ENCODE peak calls at places on chromosomes 12 and 14, in seven cellular contexts. One of them, this sample, is unnamed. For H3K4me1 and H3K27me3, the result is how much of the 10 kb centered on the place peaks cover.

GRCh38 chr12:125678589-125678993 is 613.4 kb downstream of the AACS start:
- DNase-seq in IMR-90: no peak
- DNase-seq in suprapubic skin: no peak
- DNase-seq in HCT116: no peak
- DNase-seq in transverse colon: no peak
- DNase-seq in cardiac muscle cell: no peak
- DNase-seq in PC-9: no peak
- DNase-seq in this sample: no peak

GRCh38 chr12:126069549-126070165 is 1004.4 kb downstream of the AACS start:
- DNase-seq in IMR-90: peak
- DNase-seq in PC-9: peak
- DNase-seq in suprapubic skin: no peak
- DNase-seq in transverse colon: peak
- DNase-seq in cardiac muscle cell: peak
- DNase-seq in HCT116: peak
- DNase-seq in this sample: no peak

GRCh38 chr12:27505124-27505523 is 18.9 kb upstream of the PPFIBP1 start:
- DNase-seq in PC-9: no peak
- DNase-seq in cardiac muscle cell: peak
- DNase-seq in transverse colon: no peak
- DNase-seq in IMR-90: peak
- DNase-seq in HCT116: no peak
- DNase-seq in suprapubic skin: no peak
- DNase-seq in this sample: no peak

GRCh38 chr14:59483360-59483759 is 848 bp downstream of the L3HYPDH start:
- DNase-seq in transverse colon: no peak
- DNase-seq in HCT116: peak
- DNase-seq in suprapubic skin: no peak
- DNase-seq in IMR-90: peak
- DNase-seq in PC-9: no peak
- DNase-seq in cardiac muscle cell: peak
- DNase-seq in this sample: peak

GRCh38 chr14:51360592-51360991 is 120.5 kb downstream of the TMX1 start:
- DNase-seq in transverse colon: no peak
- DNase-seq in HCT116: no peak
- DNase-seq in suprapubic skin: no peak
- DNase-seq in cardiac muscle cell: no peak
- DNase-seq in IMR-90: no peak
- DNase-seq in PC-9: no peak
- DNase-seq in this sample: no peak

GRCh38 chr14:60805881-60806569 is 71.5 kb downstream of the MNAT1 start:
- DNase-seq in transverse colon: no peak
- DNase-seq in PC-9: no peak
- DNase-seq in HCT116: no peak
- DNase-seq in suprapubic skin: no peak
- DNase-seq in cardiac muscle cell: peak
- DNase-seq in IMR-90: peak
- DNase-seq in this sample: no peak

GRCh38 chr14:61280092-61280525 is 1.0 kb downstream of the TMEM30B start:
- DNase-seq in suprapubic skin: no peak
- DNase-seq in IMR-90: no peak
- DNase-seq in cardiac muscle cell: no peak
- DNase-seq in HCT116: no peak
- DNase-seq in PC-9: no peak
- DNase-seq in transverse colon: peak
- DNase-seq in this sample: no peak

GRCh38 chr12:103705927-103706326 is 118.9 kb downstream of the STAB2 start:
- DNase-seq in suprapubic skin: no peak
- DNase-seq in IMR-90: no peak
- DNase-seq in transverse colon: no peak
- DNase-seq in PC-9: no peak
- DNase-seq in cardiac muscle cell: no peak
- DNase-seq in HCT116: peak
- DNase-seq in this sample: no peak

GRCh38 chr12:84694111-84694510 is 218.5 kb downstream of the SLC6A15 start:
- DNase-seq in IMR-90: no peak
- DNase-seq in PC-9: no peak
- DNase-seq in transverse colon: no peak
- DNase-seq in suprapubic skin: no peak
- DNase-seq in HCT116: no peak
- DNase-seq in cardiac muscle cell: no peak
- DNase-seq in this sample: no peak

DNA sequence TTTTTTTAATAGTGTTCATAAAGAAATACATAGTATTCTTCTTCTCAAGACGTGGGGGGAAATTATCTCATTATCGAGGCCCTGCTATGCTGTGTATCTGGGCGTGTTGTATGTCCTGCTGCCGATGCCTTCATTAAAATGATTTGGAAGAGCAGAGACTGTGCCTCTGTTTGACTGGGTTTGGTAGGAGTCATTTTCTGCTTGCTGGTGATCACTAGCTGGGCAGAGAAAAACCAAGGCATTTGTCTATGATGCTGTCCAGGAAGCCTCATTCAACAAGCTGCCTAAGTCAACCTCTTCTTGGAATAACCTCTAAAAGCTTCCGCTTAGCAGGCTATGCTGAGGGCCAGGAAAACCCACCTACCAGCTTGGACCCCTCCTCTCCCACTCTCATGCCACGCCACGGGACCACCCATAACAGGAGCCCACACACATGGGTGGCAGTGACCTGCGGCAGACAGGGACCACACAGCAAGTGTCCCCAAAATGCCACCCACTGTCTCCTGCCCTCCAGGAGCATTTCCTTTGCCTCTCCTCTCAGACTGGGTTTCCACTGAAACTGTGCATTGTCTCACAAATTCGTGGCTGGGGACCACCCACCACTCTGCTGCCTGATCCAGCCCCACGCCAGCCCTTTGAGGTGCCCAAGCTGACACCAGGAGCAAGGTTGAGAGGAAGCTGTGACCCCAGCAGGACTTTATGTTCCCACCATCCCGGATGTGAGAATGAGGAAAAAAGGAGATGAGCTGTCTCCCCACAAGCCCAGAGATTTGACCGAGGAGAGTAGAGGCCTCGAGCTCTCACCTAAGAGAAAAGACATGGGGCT is 36.8 kb downstream of the DAD1 start:
- DNase-seq in cardiac muscle cell: no peak
- DNase-seq in HCT116: no peak
- DNase-seq in transverse colon: no peak
- DNase-seq in IMR-90: no peak
- DNase-seq in suprapubic skin: no peak
- DNase-seq in PC-9: no peak
- DNase-seq in this sample: no peak
- H3K4me1 ChIP-seq in cardiac muscle cell: under half
- H3K4me1 ChIP-seq in HCT116: under half
- H3K4me1 ChIP-seq in transverse colon: under half
- H3K4me1 ChIP-seq in IMR-90: under half
- H3K4me1 ChIP-seq in suprapubic skin: under half
- H3K4me1 ChIP-seq in PC-9: under half
- H3K4me1 ChIP-seq in this sample: under half

DNA sequence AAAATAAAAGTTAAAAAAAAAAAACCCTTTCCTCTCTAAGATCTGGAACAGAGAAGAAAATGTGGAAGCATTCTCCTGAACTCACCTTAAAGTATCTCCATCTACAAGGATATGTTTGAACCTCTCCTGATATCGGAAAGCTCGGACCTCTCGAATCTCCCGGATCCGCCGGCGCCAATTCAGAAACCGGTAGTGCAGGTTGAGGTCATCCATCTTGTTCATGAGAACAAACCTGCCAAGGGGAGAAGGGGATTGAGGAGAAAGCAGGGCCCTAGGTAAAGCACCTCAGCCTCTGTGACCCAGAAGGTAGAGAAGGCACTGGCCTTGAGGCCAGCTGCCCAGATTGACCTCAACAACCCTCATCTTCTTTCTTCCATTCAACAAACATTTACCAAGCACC is 2.2 kb downstream of the SPRYD3 start:
- DNase-seq in cardiac muscle cell: no peak
- DNase-seq in suprapubic skin: peak
- DNase-seq in IMR-90: no peak
- DNase-seq in transverse colon: no peak
- DNase-seq in PC-9: no peak
- DNase-seq in HCT116: no peak
- DNase-seq in this sample: no peak
- H3K27ac ChIP-seq in cardiac muscle cell: no peak
- H3K27ac ChIP-seq in suprapubic skin: no peak
- H3K27ac ChIP-seq in IMR-90: no peak
- H3K27ac ChIP-seq in transverse colon: no peak
- H3K27ac ChIP-seq in PC-9: no peak
- H3K27ac ChIP-seq in HCT116: no peak
- H3K27ac ChIP-seq in this sample: no peak

DNA sequence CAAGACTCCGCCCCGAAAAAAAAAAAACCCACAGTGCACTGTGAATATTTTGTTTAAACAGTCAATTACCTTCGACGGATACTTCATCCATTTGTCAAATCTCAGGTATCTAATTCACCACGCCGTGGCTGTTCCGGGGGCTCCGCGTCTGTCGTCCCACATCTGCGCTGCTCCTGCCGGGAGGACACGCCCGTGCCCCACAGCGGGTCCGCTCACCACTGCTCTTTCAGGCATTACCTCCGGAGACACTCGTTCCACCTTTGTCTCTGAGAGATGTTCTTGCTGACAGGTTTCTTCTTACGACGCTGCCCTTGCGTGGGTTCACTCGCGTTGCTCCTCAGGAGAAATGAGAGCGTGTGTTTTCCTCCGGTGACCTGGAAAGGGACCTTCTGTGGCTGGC is 46.9 kb upstream of the FBRSL1 start:
- DNase-seq in suprapubic skin: no peak
- DNase-seq in IMR-90: no peak
- DNase-seq in PC-9: no peak
- DNase-seq in transverse colon: no peak
- DNase-seq in HCT116: no peak
- DNase-seq in cardiac muscle cell: no peak
- DNase-seq in this sample: no peak
- H3K27me3 ChIP-seq in suprapubic skin: under half
- H3K27me3 ChIP-seq in IMR-90: under half
- H3K27me3 ChIP-seq in PC-9: under half
- H3K27me3 ChIP-seq in transverse colon: under half
- H3K27me3 ChIP-seq in HCT116: under half
- H3K27me3 ChIP-seq in cardiac muscle cell: under half
- H3K27me3 ChIP-seq in this sample: under half

GRCh38 chr12:132546647-132547046 is 56.7 kb downstream of the FBRSL1 start:
- DNase-seq in PC-9: no peak
- DNase-seq in transverse colon: no peak
- DNase-seq in HCT116: no peak
- DNase-seq in cardiac muscle cell: no peak
- DNase-seq in suprapubic skin: no peak
- DNase-seq in IMR-90: no peak
- DNase-seq in this sample: no peak

GRCh38 chr12:132547207-132547740 is 57.3 kb downstream of the FBRSL1 start:
- DNase-seq in suprapubic skin: no peak
- DNase-seq in IMR-90: no peak
- DNase-seq in cardiac muscle cell: no peak
- DNase-seq in transverse colon: no peak
- DNase-seq in PC-9: no peak
- DNase-seq in HCT116: no peak
- DNase-seq in this sample: no peak

GRCh38 chr12:132550014-132550802 is 60.2 kb downstream of the LRCOL1 start:
- DNase-seq in transverse colon: no peak
- DNase-seq in cardiac muscle cell: no peak
- DNase-seq in suprapubic skin: no peak
- DNase-seq in HCT116: no peak
- DNase-seq in PC-9: no peak
- DNase-seq in IMR-90: no peak
- DNase-seq in this sample: no peak

GRCh38 chr12:132549059-132549458 is 59.1 kb downstream of the FBRSL1 start:
- DNase-seq in HCT116: no peak
- DNase-seq in PC-9: no peak
- DNase-seq in IMR-90: no peak
- DNase-seq in cardiac muscle cell: no peak
- DNase-seq in suprapubic skin: no peak
- DNase-seq in transverse colon: no peak
- DNase-seq in this sample: no peak

DNA sequence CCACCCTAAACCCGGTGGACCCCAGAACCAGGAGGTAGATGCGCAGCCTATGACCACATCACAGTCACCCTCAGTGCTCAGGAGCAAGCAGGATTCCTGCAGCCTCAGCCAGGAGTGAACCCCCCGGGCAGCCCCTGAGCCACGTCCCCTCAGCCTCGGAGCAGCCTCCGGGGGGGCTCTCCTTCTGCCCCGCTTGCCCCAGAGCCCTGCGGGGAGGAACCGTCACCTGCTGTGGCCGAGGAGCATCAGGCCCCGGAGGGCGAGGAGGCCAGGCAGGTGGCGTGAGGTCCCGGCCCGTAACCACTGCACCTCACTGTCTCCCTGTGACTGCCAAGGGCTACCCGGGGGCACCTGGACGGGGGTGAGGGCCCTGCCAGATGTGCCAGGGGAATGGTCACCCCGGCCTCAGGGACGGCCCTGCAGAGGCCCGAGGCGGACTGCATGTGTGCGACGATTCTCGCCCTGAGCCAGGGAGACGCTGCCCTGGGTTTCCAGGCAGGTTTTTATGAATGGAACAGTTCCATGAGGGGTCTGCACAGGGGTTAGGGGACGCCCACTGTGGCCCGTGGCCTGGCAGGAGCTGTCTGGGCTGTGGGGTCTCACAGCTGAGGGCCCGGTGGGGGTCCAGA is 58.6 kb downstream of the FBRSL1 start:
- DNase-seq in suprapubic skin: no peak
- DNase-seq in PC-9: no peak
- DNase-seq in transverse colon: no peak
- DNase-seq in cardiac muscle cell: no peak
- DNase-seq in IMR-90: no peak
- DNase-seq in HCT116: no peak
- DNase-seq in this sample: no peak
- H3K4me1 ChIP-seq in suprapubic skin: under half
- H3K4me1 ChIP-seq in PC-9: under half
- H3K4me1 ChIP-seq in transverse colon: under half
- H3K4me1 ChIP-seq in cardiac muscle cell: under half
- H3K4me1 ChIP-seq in IMR-90: under half
- H3K4me1 ChIP-seq in HCT116: under half
- H3K4me1 ChIP-seq in this sample: under half